ENCODE peak calls at places on chromosomes 16 and 17, in four cellular contexts. Y is lower leg skin; A is left colon; W is activated effector memory CD4-positive, alpha-beta T cell treated with Interleukin-2 at 50 U/mL for 16 hours. Z is an unnamed sample.

GRCh38 chr16:10558746-10559641 is 21.4 kb downstream of the EMP2 start:
- DNase-seq in Y (no peak), A (peak), W (no peak), Z (no peak)

GRCh38 chr17:8272421-8272820 is 16.0 kb upstream of the RANGRF start:
- DNase-seq in Y (no peak), A (no peak), W (no peak), Z (no peak)

GRCh38 chr16:8924214-8924613 is 39.5 kb downstream of the USP7 start:
- DNase-seq in Y (no peak), A (peak), W (no peak), Z (no peak)

GRCh38 chr17:2323629-2324314 is 12.5 kb downstream of the TSR1 start:
- DNase-seq in Y (no peak), A (no peak), W (no peak), Z (no peak)

GRCh38 chr16:87824991-87825841 is 44.1 kb downstream of the SLC7A5 start:
- DNase-seq in Y (no peak), A (no peak), W (no peak), Z (no peak)

GRCh38 chr17:37259030-37259735 is 116.6 kb upstream of the C17orf78 start:
- DNase-seq in Y (no peak), A (no peak), W (no peak), Z (no peak)

GRCh38 chr17:2172447-2172938 is 117.6 kb downstream of the HIC1 start:
- DNase-seq in Y (no peak), A (no peak), W (no peak), Z (no peak)

GRCh38 chr16:72910875-72911274 is 137.1 kb downstream of the ZFHX3 start:
- DNase-seq in Y (no peak), A (no peak), W (no peak), Z (no peak)

GRCh38 chr17:82463391-82463790 is 4.8 kb downstream of the NARF start:
- DNase-seq in Y (no peak), A (no peak), W (no peak), Z (no peak)

GRCh38 chr17:71023631-71024030 is 854.3 kb downstream of the KCNJ2 start:
- DNase-seq in Y (no peak), A (no peak), W (no peak), Z (no peak)

GRCh38 chr17:29645516-29646051 is 22.9 kb upstream of the CORO6 start:
- DNase-seq in Y (peak), A (no peak), W (no peak), Z (no peak)

GRCh38 chr17:8954339-8954738 is 11.2 kb downstream of the PIK3R5 start:
- DNase-seq in Y (peak), A (peak), W (peak), Z (peak)

GRCh38 chr17:80922580-80923160 is 69.0 kb upstream of the CHMP6 start:
- DNase-seq in Y (no peak), A (no peak), W (no peak), Z (no peak)

GRCh38 chr17:79609175-79609589 is 1.7 kb downstream of the RBFOX3 start:
- DNase-seq in Y (no peak), A (no peak), W (no peak), Z (no peak)

GRCh38 chr17:61414141-61414935 is 14.7 kb downstream of the TBX2 start:
- DNase-seq in Y (no peak), A (no peak), W (no peak), Z (no peak)

GRCh38 chr17:74296548-74296936 is 22.5 kb downstream of the DNAI2 start:
- DNase-seq in Y (peak), A (peak), W (peak), Z (peak)

GRCh38 chr16:72429566-72430160 is 257.7 kb upstream of the PMFBP1 start:
- DNase-seq in Y (no peak), A (no peak), W (no peak), Z (no peak)

GRCh38 chr17:78127240-78127887 is 1.2 kb downstream of the TMC6 start:
- DNase-seq in Y (no peak), A (peak), W (peak), Z (peak)

GRCh38 chr17:80913928-80914821 is 77.5 kb upstream of the CHMP6 start:
- DNase-seq in Y (no peak), A (no peak), W (no peak), Z (no peak)

GRCh38 chr16:88700636-88701482 is 5.3 kb downstream of the RNF166 start:
- DNase-seq in Y (peak), A (peak), W (peak), Z (peak)

GRCh38 chr17:48472485-48473281 is 42.7 kb upstream of the SKAP1 start:
- DNase-seq in Y (no peak), A (no peak), W (no peak), Z (no peak)

GRCh38 chr16:3716831-3717234 is 491 bp downstream of the TRAP1 start:
- DNase-seq in Y (no peak), A (peak), W (no peak), Z (no peak)

GRCh38 chr17:41429667-41430066 is 5.3 kb upstream of the KRT37 start:
- DNase-seq in Y (no peak), A (no peak), W (no peak), Z (no peak)

Z was measured in central memory CD4-positive, alpha-beta T cell.